ENCODE peak calls at places on chromosomes 5 and 9, in four cellular contexts. One of them, this sample, is unnamed.

GRCh38 chr5:56802235-56802634 is 13.1 kb upstream of the MAP3K1 start:
- DNase-seq in iPS-NIHi11: no peak
- DNase-seq in dorsolateral prefrontal cortex: no peak
- DNase-seq in HTR-8/SVneo: no peak
- DNase-seq in this sample: no peak

GRCh38 chr9:18793122-18793521 is 239.9 kb downstream of the SAXO1 start:
- DNase-seq in dorsolateral prefrontal cortex: no peak
- DNase-seq in HTR-8/SVneo: no peak
- DNase-seq in iPS-NIHi11: no peak
- DNase-seq in this sample: no peak

GRCh38 chr5:95449460-95449859 is 58.3 kb downstream of the FAM81B start:
- DNase-seq in HTR-8/SVneo: no peak
- DNase-seq in dorsolateral prefrontal cortex: no peak
- DNase-seq in iPS-NIHi11: no peak
- DNase-seq in this sample: no peak

GRCh38 chr9:37798677-37799076 is 1.9 kb upstream of the DCAF10 start:
- DNase-seq in HTR-8/SVneo: no peak
- DNase-seq in dorsolateral prefrontal cortex: no peak
- DNase-seq in iPS-NIHi11: no peak
- DNase-seq in this sample: no peak

GRCh38 chr9:113215142-113215541 is 5.9 kb downstream of the FKBP15 start:
- DNase-seq in dorsolateral prefrontal cortex: no peak
- DNase-seq in iPS-NIHi11: no peak
- DNase-seq in HTR-8/SVneo: no peak
- DNase-seq in this sample: no peak

GRCh38 chr9:108417726-108418125 is 438.1 kb downstream of the ACTL7B start:
- DNase-seq in HTR-8/SVneo: no peak
- DNase-seq in dorsolateral prefrontal cortex: no peak
- DNase-seq in iPS-NIHi11: no peak
- DNase-seq in this sample: no peak

GRCh38 chr9:137366891-137367381 is 56.0 kb downstream of the EXD3 start:
- DNase-seq in iPS-NIHi11: peak; percentile 13
- DNase-seq in HTR-8/SVneo: no peak
- DNase-seq in dorsolateral prefrontal cortex: peak; percentile 38
- DNase-seq in this sample: no peak

GRCh38 chr9:88992556-88992955 is 1.3 kb downstream of the S1PR3 start:
- DNase-seq in HTR-8/SVneo: no peak
- DNase-seq in dorsolateral prefrontal cortex: no peak
- DNase-seq in iPS-NIHi11: no peak
- DNase-seq in this sample: no peak

GRCh38 chr9:132181796-132182521 is 20.1 kb downstream of the NTNG2 start:
- DNase-seq in dorsolateral prefrontal cortex: peak; percentile 77
- DNase-seq in iPS-NIHi11: no peak
- DNase-seq in HTR-8/SVneo: no peak
- DNase-seq in this sample: no peak

GRCh38 chr9:93223241-93224180 is 39.6 kb downstream of the WNK2 start:
- DNase-seq in iPS-NIHi11: peak; percentile 54
- DNase-seq in HTR-8/SVneo: peak; percentile 83
- DNase-seq in dorsolateral prefrontal cortex: no peak
- DNase-seq in this sample: no peak

GRCh38 chr5:131514316-131515275 is 120.4 kb downstream of the RAPGEF6 start:
- DNase-seq in iPS-NIHi11: no peak
- DNase-seq in dorsolateral prefrontal cortex: no peak
- DNase-seq in HTR-8/SVneo: no peak
- DNase-seq in this sample: no peak

GRCh38 chr5:78660401-78660800 is 11.8 kb upstream of the LHFPL2 start:
- DNase-seq in HTR-8/SVneo: no peak
- DNase-seq in dorsolateral prefrontal cortex: no peak
- DNase-seq in iPS-NIHi11: no peak
- DNase-seq in this sample: no peak

This sample was measured in T-helper 9 cell.